ENCODE peak calls at places on chromosome 21, in eight cellular contexts. One of them, this sample, is unnamed.

GRCh38 chr21:30223596-30223995 is 7.7 kb upstream of the CLDN8 start:
- DNase-seq in NCI-H2081: no peak
- DNase-seq in GM06990: no peak
- DNase-seq in stimulated activated CD4-positive, alpha-beta T cell treated with anti-CD3 and anti-CD28 coated beads, Interleukin-2, amount 100 ng/mL, for 48 hours: no peak
- DNase-seq in glutamatergic neuron: no peak
- DNase-seq in amygdala: no peak
- DNase-seq in AG04449: no peak
- DNase-seq in cardiac fibroblast: no peak
- DNase-seq in this sample: no peak

GRCh38 chr21:44846485-44847260 is 26.8 kb downstream of the PTTG1IP start:
- DNase-seq in glutamatergic neuron: no peak
- DNase-seq in AG04449: no peak
- DNase-seq in stimulated activated CD4-positive, alpha-beta T cell treated with anti-CD3 and anti-CD28 coated beads, Interleukin-2, amount 100 ng/mL, for 48 hours: no peak
- DNase-seq in GM06990: no peak
- DNase-seq in amygdala: no peak
- DNase-seq in cardiac fibroblast: peak
- DNase-seq in NCI-H2081: no peak
- DNase-seq in this sample: peak

GRCh38 chr21:33985117-33986050 is 69.8 kb upstream of the ATP5PO start:
- DNase-seq in glutamatergic neuron: no peak
- DNase-seq in stimulated activated CD4-positive, alpha-beta T cell treated with anti-CD3 and anti-CD28 coated beads, Interleukin-2, amount 100 ng/mL, for 48 hours: no peak
- DNase-seq in AG04449: no peak
- DNase-seq in cardiac fibroblast: no peak
- DNase-seq in amygdala: no peak
- DNase-seq in GM06990: no peak
- DNase-seq in NCI-H2081: no peak
- DNase-seq in this sample: no peak

GRCh38 chr21:36487641-36488307 is 7.9 kb upstream of the CLDN14 start:
- DNase-seq in cardiac fibroblast: peak
- DNase-seq in stimulated activated CD4-positive, alpha-beta T cell treated with anti-CD3 and anti-CD28 coated beads, Interleukin-2, amount 100 ng/mL, for 48 hours: no peak
- DNase-seq in GM06990: no peak
- DNase-seq in amygdala: no peak
- DNase-seq in glutamatergic neuron: no peak
- DNase-seq in NCI-H2081: peak
- DNase-seq in AG04449: no peak
- DNase-seq in this sample: no peak

GRCh38 chr21:39867198-39867650 is at the start of gene PCP4:
- DNase-seq in AG04449: no peak
- DNase-seq in amygdala: peak
- DNase-seq in cardiac fibroblast: peak
- DNase-seq in GM06990: no peak
- DNase-seq in glutamatergic neuron: peak
- DNase-seq in stimulated activated CD4-positive, alpha-beta T cell treated with anti-CD3 and anti-CD28 coated beads, Interleukin-2, amount 100 ng/mL, for 48 hours: peak
- DNase-seq in NCI-H2081: peak
- DNase-seq in this sample: peak

GRCh38 chr21:41491412-41491811 is 16.5 kb downstream of the TMPRSS2 start:
- DNase-seq in amygdala: no peak
- DNase-seq in AG04449: no peak
- DNase-seq in stimulated activated CD4-positive, alpha-beta T cell treated with anti-CD3 and anti-CD28 coated beads, Interleukin-2, amount 100 ng/mL, for 48 hours: no peak
- DNase-seq in glutamatergic neuron: no peak
- DNase-seq in cardiac fibroblast: no peak
- DNase-seq in GM06990: no peak
- DNase-seq in NCI-H2081: no peak
- DNase-seq in this sample: no peak

GRCh38 chr21:34199121-34199910 is 125.9 kb downstream of the MRPS6 start:
- DNase-seq in GM06990: no peak
- DNase-seq in AG04449: no peak
- DNase-seq in glutamatergic neuron: no peak
- DNase-seq in NCI-H2081: no peak
- DNase-seq in stimulated activated CD4-positive, alpha-beta T cell treated with anti-CD3 and anti-CD28 coated beads, Interleukin-2, amount 100 ng/mL, for 48 hours: no peak
- DNase-seq in amygdala: no peak
- DNase-seq in cardiac fibroblast: no peak
- DNase-seq in this sample: no peak

GRCh38 chr21:38831526-38832467 is 26.1 kb downstream of the ETS2 start:
- DNase-seq in cardiac fibroblast: peak
- DNase-seq in NCI-H2081: no peak
- DNase-seq in AG04449: peak
- DNase-seq in stimulated activated CD4-positive, alpha-beta T cell treated with anti-CD3 and anti-CD28 coated beads, Interleukin-2, amount 100 ng/mL, for 48 hours: no peak
- DNase-seq in glutamatergic neuron: no peak
- DNase-seq in GM06990: peak
- DNase-seq in amygdala: no peak
- DNase-seq in this sample: peak

GRCh38 chr21:29928537-29928936 is 11.3 kb downstream of the GRIK1 start:
- DNase-seq in amygdala: no peak
- DNase-seq in glutamatergic neuron: peak
- DNase-seq in GM06990: no peak
- DNase-seq in cardiac fibroblast: no peak
- DNase-seq in stimulated activated CD4-positive, alpha-beta T cell treated with anti-CD3 and anti-CD28 coated beads, Interleukin-2, amount 100 ng/mL, for 48 hours: no peak
- DNase-seq in AG04449: no peak
- DNase-seq in NCI-H2081: no peak
- DNase-seq in this sample: no peak

GRCh38 chr21:44293551-44294231 is 6.2 kb upstream of the PFKL start:
- DNase-seq in cardiac fibroblast: no peak
- DNase-seq in amygdala: no peak
- DNase-seq in NCI-H2081: no peak
- DNase-seq in glutamatergic neuron: no peak
- DNase-seq in GM06990: no peak
- DNase-seq in stimulated activated CD4-positive, alpha-beta T cell treated with anti-CD3 and anti-CD28 coated beads, Interleukin-2, amount 100 ng/mL, for 48 hours: no peak
- DNase-seq in AG04449: no peak
- DNase-seq in this sample: no peak

GRCh38 chr21:42319368-42319767 is 4.2 kb upstream of the TFF3 start:
- DNase-seq in NCI-H2081: no peak
- DNase-seq in glutamatergic neuron: no peak
- DNase-seq in cardiac fibroblast: no peak
- DNase-seq in GM06990: peak
- DNase-seq in amygdala: no peak
- DNase-seq in AG04449: no peak
- DNase-seq in stimulated activated CD4-positive, alpha-beta T cell treated with anti-CD3 and anti-CD28 coated beads, Interleukin-2, amount 100 ng/mL, for 48 hours: no peak
- DNase-seq in this sample: peak

GRCh38 chr21:32611471-32611997 is 643 bp downstream of the CFAP298 start:
- DNase-seq in GM06990: no peak
- DNase-seq in stimulated activated CD4-positive, alpha-beta T cell treated with anti-CD3 and anti-CD28 coated beads, Interleukin-2, amount 100 ng/mL, for 48 hours: peak
- DNase-seq in glutamatergic neuron: peak
- DNase-seq in NCI-H2081: no peak
- DNase-seq in amygdala: no peak
- DNase-seq in AG04449: no peak
- DNase-seq in cardiac fibroblast: peak
- DNase-seq in this sample: peak

GRCh38 chr21:35394049-35394448 is 344.9 kb upstream of the RUNX1 start:
- DNase-seq in cardiac fibroblast: no peak
- DNase-seq in glutamatergic neuron: no peak
- DNase-seq in AG04449: no peak
- DNase-seq in amygdala: no peak
- DNase-seq in NCI-H2081: no peak
- DNase-seq in stimulated activated CD4-positive, alpha-beta T cell treated with anti-CD3 and anti-CD28 coated beads, Interleukin-2, amount 100 ng/mL, for 48 hours: no peak
- DNase-seq in GM06990: no peak
- DNase-seq in this sample: no peak

GRCh38 chr21:42028754-42029385 is 18.7 kb upstream of the ZBTB21 start:
- DNase-seq in amygdala: no peak
- DNase-seq in stimulated activated CD4-positive, alpha-beta T cell treated with anti-CD3 and anti-CD28 coated beads, Interleukin-2, amount 100 ng/mL, for 48 hours: no peak
- DNase-seq in AG04449: no peak
- DNase-seq in NCI-H2081: no peak
- DNase-seq in GM06990: no peak
- DNase-seq in glutamatergic neuron: no peak
- DNase-seq in cardiac fibroblast: no peak
- DNase-seq in this sample: no peak

GRCh38 chr21:37043818-37044217 is 29.1 kb downstream of the PIGP start:
- DNase-seq in glutamatergic neuron: no peak
- DNase-seq in cardiac fibroblast: no peak
- DNase-seq in AG04449: no peak
- DNase-seq in NCI-H2081: no peak
- DNase-seq in GM06990: no peak
- DNase-seq in amygdala: no peak
- DNase-seq in stimulated activated CD4-positive, alpha-beta T cell treated with anti-CD3 and anti-CD28 coated beads, Interleukin-2, amount 100 ng/mL, for 48 hours: no peak
- DNase-seq in this sample: no peak

GRCh38 chr21:41958886-41959563 is 5.2 kb upstream of the C2CD2 start:
- DNase-seq in NCI-H2081: no peak
- DNase-seq in AG04449: no peak
- DNase-seq in GM06990: no peak
- DNase-seq in cardiac fibroblast: peak
- DNase-seq in stimulated activated CD4-positive, alpha-beta T cell treated with anti-CD3 and anti-CD28 coated beads, Interleukin-2, amount 100 ng/mL, for 48 hours: no peak
- DNase-seq in amygdala: no peak
- DNase-seq in glutamatergic neuron: no peak
- DNase-seq in this sample: no peak